ENCODE peak calls at places on chromosomes 7 and 10, in eight cellular contexts. B, D, T, V, P, E, O and R are unnamed samples.

GRCh38 chr7:26686448-26686981 is 177.9 kb downstream of the SKAP2 start:
- DNase-seq in B (peak; percentile 9), D (peak; percentile 54), T (peak; percentile 70), V (no peak), P (peak; percentile 62), E (no peak), O (no peak), R (no peak)

GRCh38 chr10:60123172-60123571 is 216.8 kb upstream of the CCDC6 start:
- DNase-seq in B (no peak), D (peak; percentile 71), T (no peak), V (no peak), P (no peak), E (no peak), O (peak; percentile 82), R (no peak)

GRCh38 chr10:100748251-100749058 is 3.1 kb downstream of the PAX2 start:
- DNase-seq in B (no peak), D (no peak), T (no peak), V (no peak), P (no peak), E (no peak), O (peak; percentile 82), R (no peak)

GRCh38 chr10:14749051-14749809 is 25.5 kb downstream of the FAM107B start:
- DNase-seq in B (peak; percentile 74), D (peak; percentile 27), T (no peak), V (peak; percentile 41), P (peak; percentile 27), E (no peak), O (no peak), R (peak; percentile 37)

GRCh38 chr7:42431873-42432272 is 194.9 kb upstream of the GLI3 start:
- DNase-seq in B (no peak), D (no peak), T (no peak), V (no peak), P (no peak), E (no peak), O (no peak), R (no peak)

GRCh38 chr10:66202101-66202500 is 723.7 kb upstream of the LRRTM3 start:
- DNase-seq in B (no peak), D (no peak), T (no peak), V (no peak), P (no peak), E (no peak), O (no peak), R (no peak)

GRCh38 chr10:93150289-93150688 is 76.6 kb downstream of the CYP26A1 start:
- DNase-seq in B (no peak), D (no peak), T (no peak), V (no peak), P (no peak), E (no peak), O (no peak), R (no peak)

GRCh38 chr10:119347181-119347974 is 140.0 kb downstream of the GRK5 start:
- DNase-seq in B (no peak), D (no peak), T (no peak), V (no peak), P (no peak), E (peak; percentile 38), O (no peak), R (no peak)

GRCh38 chr7:22586101-22586805 is 86.3 kb upstream of the STEAP1B start:
- DNase-seq in B (no peak), D (no peak), T (no peak), V (no peak), P (no peak), E (no peak), O (no peak), R (no peak)

GRCh38 chr7:100544949-100545635 is 6.1 kb downstream of the AGFG2 start:
- DNase-seq in B (peak; percentile 41), D (no peak), T (no peak), V (no peak), P (no peak), E (no peak), O (peak; percentile 88), R (no peak)

DNA sequence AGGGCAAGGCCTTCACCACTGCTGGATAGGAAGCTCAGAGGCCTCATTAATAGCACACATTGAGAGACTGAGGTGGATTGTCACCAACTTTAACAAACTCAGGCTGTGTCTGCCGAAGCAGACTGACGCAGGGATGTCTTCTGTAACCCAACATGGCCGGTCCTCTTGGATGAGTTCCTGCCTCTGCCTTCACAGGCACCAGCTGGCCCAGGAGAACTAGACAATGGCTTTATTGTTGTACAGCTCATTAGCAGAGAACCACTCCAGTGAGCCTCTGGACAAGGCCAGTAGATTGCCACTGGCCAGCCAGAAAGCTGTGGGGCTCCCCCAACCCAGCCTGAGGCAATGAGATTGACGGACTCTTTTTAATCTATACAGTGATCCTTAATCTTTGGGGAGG is 9.4 kb downstream of the NODAL start:
- DNase-seq in B (peak; percentile 54), D (no peak), T (no peak), V (no peak), P (no peak), E (no peak), O (no peak), R (peak; percentile 81)
- H3K27ac ChIP-seq in B (peak overlapping the region; percentile 65), D (no peak overlapping the region), T (no peak overlapping the region), V (no peak overlapping the region), P (no peak overlapping the region), E (peak overlapping the region; percentile 70), O (no peak overlapping the region), R (peak overlapping the region; percentile 96)

GRCh38 chr7:150362989-150363769 is 5.4 kb upstream of the REPIN1 start:
- DNase-seq in B (no peak), D (no peak), T (no peak), V (no peak), P (no peak), E (peak; percentile 2), O (peak; percentile 77), R (no peak)

GRCh38 chr7:150360682-150361058 is 8.0 kb upstream of the REPIN1 start:
- DNase-seq in B (no peak), D (no peak), T (no peak), V (no peak), P (no peak), E (no peak), O (no peak), R (no peak)

GRCh38 chr7:150363872-150364271 is 4.8 kb upstream of the REPIN1 start:
- DNase-seq in B (no peak), D (no peak), T (no peak), V (no peak), P (no peak), E (peak; percentile 28), O (no peak), R (no peak)

GRCh38 chr7:150361402-150361801 is 7.2 kb upstream of the REPIN1 start:
- DNase-seq in B (no peak), D (no peak), T (no peak), V (no peak), P (no peak), E (no peak), O (no peak), R (no peak)

DNA sequence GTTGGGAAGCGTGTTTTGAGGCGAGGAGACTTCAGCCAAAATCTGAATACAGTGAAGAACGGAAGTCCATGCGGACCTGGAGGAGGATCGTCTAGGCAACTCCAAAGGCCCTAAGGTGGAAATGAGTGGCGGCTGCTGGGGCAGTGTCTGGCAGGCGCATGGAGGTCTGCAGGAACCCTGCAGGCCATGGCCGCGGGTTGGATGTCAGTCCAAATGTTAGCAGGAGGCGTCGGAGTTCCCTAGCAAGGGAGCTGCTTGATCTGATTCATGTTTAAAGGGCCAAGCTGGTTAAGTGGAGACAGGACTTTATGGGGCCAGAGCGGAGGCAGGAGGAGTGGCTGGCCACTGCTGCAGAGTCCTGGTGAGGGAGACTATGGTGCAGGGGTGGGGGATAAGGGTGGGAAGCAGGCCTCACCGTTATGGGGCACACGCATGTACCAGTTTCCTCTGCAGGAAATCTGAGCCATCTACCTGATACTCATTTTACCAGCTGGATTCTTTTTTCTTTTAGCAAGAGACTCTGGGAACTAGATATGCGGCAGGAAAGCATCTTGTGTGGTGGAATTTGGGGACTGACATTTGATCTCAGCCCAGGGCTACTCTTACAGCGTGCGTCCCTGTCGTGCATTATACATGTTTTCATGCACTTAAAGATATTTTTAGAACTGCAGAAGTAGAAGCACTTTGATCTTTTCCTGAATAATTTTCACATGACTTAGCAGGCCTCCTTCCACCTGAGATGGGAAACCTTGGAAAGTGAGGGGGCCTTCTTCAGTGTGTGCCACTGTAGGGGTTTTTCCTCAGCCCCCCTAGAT is 6.6 kb upstream of the REPIN1 start:
- DNase-seq in B (no peak), D (no peak), T (no peak), V (no peak), P (no peak), E (peak; percentile 8), O (no peak), R (no peak)
- H3K4me1 ChIP-seq in B (peaks cover 2% of the 10 kb centered on the region), D (peaks cover under 1% of the 10 kb centered on the region), T (no peaks in the 10 kb centered on the region), V (no peaks in the 10 kb centered on the region), P (no peaks in the 10 kb centered on the region), E (peaks cover 7% of the 10 kb centered on the region), O (peaks cover 4% of the 10 kb centered on the region), R (no peaks in the 10 kb centered on the region)

DNA sequence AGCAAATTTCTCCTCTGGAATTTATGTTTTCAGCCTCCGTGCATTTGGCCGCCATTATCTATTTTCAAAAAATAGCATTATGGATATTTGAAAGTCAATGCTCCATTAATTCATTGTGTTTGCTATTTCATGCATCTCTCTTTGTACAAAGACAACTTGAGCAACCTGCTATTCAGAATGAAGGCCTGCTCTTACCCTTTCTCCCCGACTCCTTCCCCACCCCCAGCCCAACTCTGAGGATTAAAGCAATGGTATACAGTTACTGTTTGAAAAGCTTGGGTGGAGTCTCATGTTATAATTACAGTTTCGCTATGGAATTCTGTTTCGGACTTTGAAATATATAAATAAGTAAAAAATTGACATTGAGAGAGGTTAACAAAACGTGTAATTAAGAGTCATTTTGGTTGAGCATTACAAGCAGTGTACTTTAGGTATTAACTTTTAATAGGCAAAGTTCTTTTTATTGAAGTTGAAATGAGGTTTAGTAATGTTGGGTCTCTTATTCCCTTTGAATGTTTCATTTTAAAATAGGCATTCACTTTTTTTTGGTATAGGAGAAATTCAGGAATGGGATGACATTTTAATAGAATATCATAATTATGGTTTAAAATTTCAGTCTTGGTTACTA is 93.0 kb downstream of the ARID5B start:
- DNase-seq in B (no peak), D (no peak), T (no peak), V (peak; percentile 78), P (no peak), E (no peak), O (no peak), R (no peak)
- H3K4me3 ChIP-seq in B (no peak overlapping the region), D (no peak overlapping the region), T (no peak overlapping the region), V (no peak overlapping the region), P (no peak overlapping the region), E (no peak overlapping the region), O (no peak overlapping the region), R (no peak overlapping the region)

DNA sequence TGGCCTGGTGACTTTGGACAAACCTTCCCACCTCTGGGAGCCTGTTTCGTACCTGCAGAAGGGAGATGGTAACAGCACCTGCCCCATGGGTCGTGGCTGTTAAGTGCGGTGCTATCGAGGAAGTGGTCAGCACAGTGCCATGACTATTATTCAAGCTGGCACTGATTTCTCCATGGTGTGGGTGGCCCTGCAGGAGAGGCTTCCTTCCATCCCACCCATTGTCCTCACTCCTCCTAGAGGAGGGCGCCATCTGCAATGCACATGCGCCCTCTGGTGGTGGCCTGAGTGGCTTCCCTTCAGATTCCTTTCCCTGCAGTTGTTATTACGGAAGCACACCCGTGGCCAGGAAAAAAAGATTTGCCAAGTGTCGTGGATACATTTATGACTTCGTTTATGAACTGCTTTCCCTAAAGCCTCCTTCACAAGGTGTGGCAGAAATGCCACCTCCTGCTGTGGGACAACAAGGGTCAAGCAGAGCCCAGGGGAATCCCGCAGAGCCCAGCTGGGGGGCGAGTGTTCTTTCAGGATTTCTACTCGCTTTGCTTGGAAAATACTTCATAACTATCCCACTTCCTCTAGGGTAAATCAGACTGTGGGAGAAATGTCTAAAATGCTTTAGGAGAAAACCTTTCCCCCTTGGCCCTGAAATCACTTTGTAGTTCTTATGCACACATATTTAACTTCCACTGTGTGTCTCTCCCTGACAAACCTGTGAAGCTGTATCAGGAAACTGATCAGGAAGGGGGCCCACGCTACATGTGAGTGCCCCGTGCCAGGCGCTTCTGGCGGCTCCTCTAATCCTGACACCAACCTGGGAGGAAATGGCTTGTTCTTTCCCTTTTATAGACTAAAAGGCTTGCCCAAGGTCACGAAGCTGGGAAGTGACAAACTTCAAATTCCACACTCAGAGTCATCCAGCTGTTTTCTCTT is 98.0 kb upstream of the ANLN start:
- DNase-seq in B (peak; percentile 93), D (peak; percentile 87), T (peak; percentile 90), V (peak; percentile 91), P (peak; percentile 95), E (peak; percentile 90), O (peak; percentile 95), R (peak; percentile 83)
- H3K27ac ChIP-seq in B (peak overlapping the region; percentile 93), D (peak overlapping the region; percentile 82), T (peak overlapping the region; percentile 71), V (peak overlapping the region; percentile 83), P (peak overlapping the region; percentile 95), E (peak overlapping the region; percentile 87), O (peak overlapping the region; percentile 56), R (peak overlapping the region; percentile 90)